ENCODE peak calls at places on chromosomes 1 and 21, in four cellular contexts. S is hepatocyte; O is stomach; D is effector memory CD4-positive, alpha-beta T cell. N is an unnamed sample. For H3K36me3, the result is how much of the 10 kb centered on the place peaks cover.

GRCh38 chr21:44303490-44303981 is 3.7 kb downstream of the PFKL start:
- DNase-seq in O (peak), D (no peak), S (peak), N (no peak)

GRCh38 chr1:21295059-21295401 is 4.8 kb upstream of the ECE1 start:
- DNase-seq in O (no peak), S (no peak), D (peak), N (no peak)

GRCh38 chr1:182841368-182841988 is 2.3 kb downstream of the DHX9 start:
- DNase-seq in D (no peak), O (no peak), S (peak), N (no peak)

GRCh38 chr1:41504126-41505035 is 19.9 kb upstream of the EDN2 start:
- DNase-seq in S (peak), O (no peak), D (no peak), N (no peak)

GRCh38 chr1:76040327-76040868 is 34.1 kb upstream of the ST6GALNAC3 start:
- DNase-seq in O (peak), S (peak), D (no peak), N (no peak)

GRCh38 chr1:245599413-245600174 is 444.8 kb downstream of the KIF26B start:
- DNase-seq in O (no peak), S (peak), D (no peak), N (no peak)

GRCh38 chr1:234775477-234776246 is 165.7 kb upstream of the IRF2BP2 start:
- DNase-seq in D (no peak), O (peak), S (no peak), N (no peak)

GRCh38 chr1:182768973-182769372 is 20.6 kb upstream of the NPL start:
- DNase-seq in O (no peak), S (no peak), D (no peak), N (no peak)

GRCh38 chr1:91693542-91693941 is 192.4 kb downstream of the TGFBR3 start:
- DNase-seq in D (no peak), S (no peak), O (peak), N (no peak)

GRCh38 chr1:243465738-243466137 is 209.9 kb downstream of the SDCCAG8 start:
- DNase-seq in O (no peak), D (no peak), S (no peak), N (no peak)

GRCh38 chr1:9108056-9108665 is 20.7 kb downstream of the GPR157 start:
- DNase-seq in D (no peak), O (no peak), S (no peak), N (no peak)

GRCh38 chr1:184953600-184954219 is 20.6 kb downstream of the NIBAN1 start:
- DNase-seq in S (no peak), D (no peak), O (no peak), N (no peak)

GRCh38 chr1:235161685-235162327 is 756 bp upstream of the RBM34 start:
- DNase-seq in O (no peak), S (no peak), D (no peak), N (no peak)

GRCh38 chr21:27572681-27573080 is 605.8 kb upstream of the ADAMTS5 start:
- DNase-seq in D (no peak), O (no peak), S (no peak), N (no peak)

GRCh38 chr1:47507921-47508894 is 70.4 kb downstream of the FOXD2 start:
- DNase-seq in D (no peak), O (peak), S (peak), N (no peak)

GRCh38 chr1:220803401-220804201 is 16.9 kb downstream of the MTARC1 start:
- DNase-seq in S (peak), O (no peak), D (no peak), N (no peak)

GRCh38 chr1:190172636-190173410 is 304.8 kb downstream of the BRINP3 start:
- DNase-seq in O (no peak), D (no peak), S (no peak), N (no peak)

GRCh38 chr1:61337981-61338848 is 255.9 kb downstream of the NFIA start:
- DNase-seq in S (peak), D (no peak), O (peak), N (no peak)

GRCh38 chr1:76330993-76331603 is 256.6 kb downstream of the ST6GALNAC3 start:
- DNase-seq in O (no peak), S (peak), D (no peak), N (peak)

GRCh38 chr1:39926343-39926769 is 24.6 kb upstream of the MYCL start:
- DNase-seq in S (no peak), O (no peak), D (no peak), N (no peak)

GRCh38 chr1:156006666-156007376 is 13.9 kb downstream of the SSR2 start:
- DNase-seq in S (no peak), O (no peak), D (no peak), N (no peak)

GRCh38 chr1:92441316-92442311 is 45.1 kb downstream of the GFI1 start:
- DNase-seq in S (peak), O (peak), D (no peak), N (no peak)

GRCh38 chr1:13700521-13701273 is 709 bp downstream of the PRDM2 start:
- DNase-seq in O (peak), D (peak), S (peak), N (peak)

GRCh38 chr1:1169429-1170214 is 4.1 kb upstream of the TTLL10 start:
- DNase-seq in O (no peak), S (no peak), D (no peak), N (no peak)

GRCh38 chr1:212219679-212220463 is 65.3 kb upstream of the PPP2R5A start:
- DNase-seq in S (peak), D (no peak), O (no peak), N (no peak)

GRCh38 chr21:42222821-42223390 is 4.0 kb downstream of the ABCG1 start:
- DNase-seq in D (no peak), S (no peak), O (no peak), N (no peak)

GRCh38 chr1:55428944-55429931 is 214.1 kb upstream of the USP24 start:
- DNase-seq in O (peak), D (no peak), S (peak), N (no peak)

GRCh38 chr1:81547912-81548303 is 252.8 kb upstream of the ADGRL2 start:
- DNase-seq in D (no peak), O (no peak), S (no peak), N (no peak)

GRCh38 chr1:111822138-111822537 is 66.4 kb downstream of the DDX20 start:
- DNase-seq in S (no peak), D (no peak), O (no peak), N (no peak)

GRCh38 chr1:40267767-40268187 is 9.7 kb downstream of the ZMPSTE24 start:
- DNase-seq in D (no peak), S (no peak), O (peak), N (no peak)

GRCh38 chr1:63710776-63711175 is 63.0 kb upstream of the ROR1 start:
- DNase-seq in S (no peak), O (no peak), D (no peak), N (no peak)

GRCh38 chr1:2233997-2234761 is 6.1 kb downstream of the SKI start:
- DNase-seq in O (peak), S (peak), D (peak), N (peak)
- H3K27ac ChIP-seq in O (peak), S (peak), D (peak), N (peak)

DNA sequence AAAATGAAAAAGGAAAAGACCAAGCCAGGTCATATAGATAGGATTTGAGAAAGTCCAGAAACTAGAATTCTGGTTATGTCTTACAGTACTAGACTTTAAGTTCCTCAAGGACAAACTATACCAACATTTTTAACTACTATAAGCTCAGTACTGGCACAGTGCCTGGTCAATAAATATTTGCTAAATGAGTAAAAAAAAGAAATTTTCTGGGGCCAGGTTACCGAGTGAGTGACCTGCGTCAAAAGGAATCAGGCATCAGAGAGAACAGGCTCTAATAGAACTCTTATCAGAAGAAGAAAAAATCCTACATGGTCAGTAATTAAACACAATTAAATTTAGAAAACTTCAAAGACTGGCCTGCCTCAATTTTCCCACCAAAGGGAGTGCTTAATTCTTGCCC is 23.8 kb upstream of the YRDC start:
- DNase-seq in S (no peak), O (no peak), D (no peak), N (no peak)
- H3K36me3 ChIP-seq in S (under half), O (half or more), D (half or more), N (under half)

GRCh38 chr21:36751383-36751782 is 52.5 kb downstream of the SIM2 start:
- DNase-seq in D (no peak), O (no peak), S (no peak), N (no peak)

GRCh38 chr21:36750579-36750959 is 51.7 kb downstream of the SIM2 start:
- DNase-seq in D (no peak), S (no peak), O (no peak), N (no peak)

GRCh38 chr21:36747114-36747814 is 48.3 kb downstream of the SIM2 start:
- DNase-seq in O (no peak), D (no peak), S (no peak), N (no peak)

GRCh38 chr21:36747815-36748381 is 49.0 kb downstream of the SIM2 start:
- DNase-seq in S (peak), O (no peak), D (no peak), N (no peak)

GRCh38 chr21:36749935-36750578 is 51.1 kb downstream of the SIM2 start:
- DNase-seq in D (no peak), O (no peak), S (peak), N (no peak)
- H3K27ac ChIP-seq in D (no peak), O (no peak), S (peak), N (no peak)

GRCh38 chr1:109402025-109402424 is 4.3 kb upstream of the SORT1 start:
- DNase-seq in O (no peak), S (no peak), D (no peak), N (no peak)

GRCh38 chr1:109398343-109399225 is 866 bp upstream of the SORT1 start:
- DNase-seq in S (no peak), O (no peak), D (no peak), N (no peak)

GRCh38 chr1:109399326-109399957 is 1.7 kb upstream of the SORT1 start:
- DNase-seq in O (no peak), D (no peak), S (peak), N (peak)

GRCh38 chr1:109397451-109398342 is at the start of gene SORT1:
- DNase-seq in O (peak), S (peak), D (peak), N (peak)

GRCh38 chr1:109400035-109400655 is 2.4 kb upstream of the SORT1 start:
- DNase-seq in S (no peak), D (no peak), O (no peak), N (no peak)
- H3K36me3 ChIP-seq in S (under half), D (under half), O (half or more), N (under half)

DNA sequence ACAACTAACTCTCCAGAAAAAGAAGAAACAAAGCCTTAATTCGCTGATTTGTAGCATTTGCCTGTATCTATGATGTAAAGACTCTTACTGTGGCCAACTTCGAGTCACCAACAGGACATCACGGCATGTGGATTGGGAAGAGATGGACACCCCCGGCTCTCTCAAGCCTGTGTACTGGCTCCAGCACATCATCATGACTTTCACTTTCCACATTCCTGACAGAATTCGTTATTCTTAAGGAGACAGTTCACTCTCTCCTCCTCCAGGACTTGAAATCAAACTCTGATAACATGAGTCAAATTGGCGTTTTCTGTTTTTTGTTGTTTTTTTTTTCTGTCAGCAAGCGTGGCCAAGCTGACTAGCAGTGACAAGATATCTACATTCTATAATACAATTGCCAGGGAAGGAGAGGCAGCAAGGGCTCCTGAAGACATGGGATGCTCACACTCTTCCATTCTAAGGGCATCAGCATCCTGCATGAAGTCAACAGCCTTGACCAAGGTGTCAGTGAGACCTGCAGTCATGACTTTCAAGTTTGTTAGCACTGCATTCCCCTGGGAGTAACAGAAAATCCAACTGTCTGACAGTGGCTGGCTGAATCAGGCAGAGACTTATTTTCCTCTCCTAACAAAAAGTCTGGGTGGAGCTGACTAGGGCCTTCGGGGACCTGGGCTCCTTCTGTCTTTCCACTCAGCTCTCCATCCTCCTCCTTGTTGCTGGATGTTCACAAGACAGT is 13.3 kb upstream of the TRAF3IP3 start:
- DNase-seq in D (no peak), O (no peak), S (no peak), N (no peak)
- H3K27ac ChIP-seq in D (no peak), O (peak), S (no peak), N (no peak)

DNA sequence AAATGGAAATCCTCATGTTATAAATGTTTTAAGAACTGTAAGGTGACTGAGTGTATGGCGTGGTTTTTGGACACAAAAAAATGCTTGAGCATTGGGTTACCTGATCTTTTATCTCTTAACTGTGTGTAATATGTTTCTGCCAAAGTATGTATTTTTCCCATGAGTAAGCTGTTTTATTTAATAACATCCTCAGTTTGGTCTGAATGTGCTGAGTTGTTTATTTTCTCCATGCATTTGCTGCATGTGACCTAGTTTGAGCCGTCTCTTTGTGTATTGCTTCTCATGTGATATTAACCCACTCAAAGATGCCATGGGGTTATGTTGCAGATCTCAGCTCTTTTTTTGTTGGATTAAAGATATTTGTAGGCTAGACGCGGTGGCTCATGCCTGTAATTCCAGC is 6.1 kb upstream of the LYPLA2 start:
- DNase-seq in O (no peak), S (no peak), D (no peak), N (no peak)
- H3K36me3 ChIP-seq in O (half or more), S (under half), D (under half), N (under half)

GRCh38 chr1:168246506-168246905 is 20.7 kb downstream of the SFT2D2 start:
- DNase-seq in D (no peak), S (no peak), O (no peak), N (no peak)

GRCh38 chr1:168245042-168245441 is 19.2 kb downstream of the SFT2D2 start:
- DNase-seq in S (no peak), D (no peak), O (no peak), N (no peak)

GRCh38 chr1:168243200-168243599 is 17.4 kb downstream of the SFT2D2 start:
- DNase-seq in O (peak), S (no peak), D (no peak), N (no peak)

GRCh38 chr1:168243636-168244212 is 17.9 kb downstream of the SFT2D2 start:
- DNase-seq in O (no peak), D (no peak), S (no peak), N (peak)
- H3K27ac ChIP-seq in O (peak), D (no peak), S (peak), N (no peak)